ENCODE peak calls at places on chromosomes 5 and 9, in ten cellular contexts. X is fibroblast of the conjunctiva; C is ACHN; R is NCI-H774; P is progenitor cell of endocrine pancreas; B is activated CD4-positive, alpha-beta T cell treated with anti-CD3 and anti-CD28 coated beads for 36 hours; N is BJ; G is endothelial cell; L is GM23338; J is H9. S is an unnamed sample.

GRCh38 chr9:132241840-132242620 is 80.2 kb downstream of the NTNG2 start:
- DNase-seq in B (peak), R (peak), C (peak), G (no peak), L (peak), X (no peak), P (no peak), J (peak), N (no peak), S (no peak)

GRCh38 chr9:122056484-122056883 is 36.6 kb downstream of the TTLL11 start:
- DNase-seq in G (peak), R (no peak), N (no peak), P (peak), L (peak), X (no peak), C (peak), J (peak), B (peak), S (no peak)

GRCh38 chr9:137448569-137448962 is 7.4 kb upstream of the ENTPD8 start:
- DNase-seq in X (no peak), J (no peak), C (no peak), L (no peak), B (no peak), R (no peak), P (no peak), N (no peak), G (no peak), S (no peak)

GRCh38 chr5:56588636-56589485 is 226.5 kb upstream of the MAP3K1 start:
- DNase-seq in C (no peak), B (peak), J (peak), G (peak), N (no peak), P (no peak), L (peak), X (no peak), R (peak), S (no peak)

GRCh38 chr5:67015577-67016290 is 180.9 kb downstream of the CD180 start:
- DNase-seq in G (no peak), B (no peak), C (peak), P (no peak), J (no peak), N (no peak), L (no peak), R (peak), X (no peak), S (no peak)

GRCh38 chr5:40484495-40484894 is 195.2 kb upstream of the PTGER4 start:
- DNase-seq in G (no peak), J (no peak), B (no peak), N (no peak), P (no peak), C (no peak), R (no peak), X (no peak), L (no peak), S (no peak)

GRCh38 chr5:73673161-73673591 is 47.2 kb downstream of the ARHGEF28 start:
- DNase-seq in X (peak), J (no peak), P (no peak), B (no peak), C (peak), L (no peak), G (no peak), R (no peak), N (peak), S (no peak)

GRCh38 chr5:6475626-6476312 is 27.1 kb downstream of the UBE2QL1 start:
- DNase-seq in P (no peak), X (no peak), N (no peak), J (peak), L (peak), B (no peak), R (peak), C (no peak), G (no peak), S (no peak)

GRCh38 chr5:5335708-5336211 is 86.7 kb upstream of the ICE1 start:
- DNase-seq in C (peak), N (peak), P (no peak), G (no peak), R (no peak), B (no peak), L (no peak), J (no peak), X (no peak), S (peak)

GRCh38 chr9:93094294-93095204 is 1.5 kb upstream of the CARD19 start:
- DNase-seq in P (no peak), C (no peak), R (no peak), N (no peak), B (peak), L (peak), J (no peak), X (no peak), G (peak), S (no peak)